ENCODE peak calls at places on chromosome 22, in ten cellular contexts. S, H, K, M, L, F, T, N, R and G are unnamed samples.

GRCh38 chr22:37519268-37520195 is at the start of gene CARD10:
- DNase-seq in S (peak), H (no peak), K (no peak), M (no peak), L (no peak), F (no peak), T (no peak), N (no peak), R (no peak), G (no peak)

GRCh38 chr22:22730655-22731373 is 86.4 kb downstream of the GGTLC2 start:
- DNase-seq in S (no peak), H (no peak), K (no peak), M (no peak), L (no peak), F (no peak), T (no peak), N (no peak), R (no peak), G (no peak)

GRCh38 chr22:29334696-29335344 is 19.3 kb upstream of the RASL10A start:
- DNase-seq in S (peak), H (no peak), K (no peak), M (no peak), L (no peak), F (no peak), T (no peak), N (no peak), R (no peak), G (no peak)

GRCh38 chr22:17706451-17706900 is 67.8 kb downstream of the BID start:
- DNase-seq in S (no peak), H (no peak), K (peak), M (peak), L (peak), F (peak), T (peak), N (peak), R (no peak), G (peak)

GRCh38 chr22:45620707-45621106 is 50.9 kb upstream of the ATXN10 start:
- DNase-seq in S (no peak), H (no peak), K (no peak), M (no peak), L (no peak), F (no peak), T (no peak), N (no peak), R (no peak), G (no peak)

GRCh38 chr22:43777204-43777671 is 34.9 kb downstream of the EFCAB6 start:
- DNase-seq in S (no peak), H (no peak), K (peak), M (no peak), L (no peak), F (no peak), T (no peak), N (peak), R (no peak), G (no peak)

GRCh38 chr22:19644314-19645223 is 69.7 kb upstream of the SEPTIN5 start:
- DNase-seq in S (no peak), H (no peak), K (no peak), M (no peak), L (no peak), F (no peak), T (no peak), N (no peak), R (no peak), G (no peak)

GRCh38 chr22:36505998-36506635 is 723 bp downstream of the FOXRED2 start:
- DNase-seq in S (no peak), H (no peak), K (no peak), M (no peak), L (no peak), F (no peak), T (no peak), N (no peak), R (no peak), G (no peak)

GRCh38 chr22:36343070-36343719 is 44.6 kb downstream of the MYH9 start:
- DNase-seq in S (peak), H (no peak), K (no peak), M (no peak), L (no peak), F (no peak), T (peak), N (no peak), R (no peak), G (no peak)

GRCh38 chr22:38973289-38974169 is 8.6 kb upstream of the APOBEC3B start:
- DNase-seq in S (peak), H (peak), K (no peak), M (peak), L (no peak), F (peak), T (no peak), N (no peak), R (peak), G (no peak)

GRCh38 chr22:40973144-40973543 is 22.0 kb downstream of the RBX1 start:
- DNase-seq in S (no peak), H (no peak), K (no peak), M (no peak), L (no peak), F (no peak), T (no peak), N (no peak), R (no peak), G (no peak)

GRCh38 chr22:49301398-49302149 is 526.1 kb downstream of the BRD1 start:
- DNase-seq in S (no peak), H (peak), K (no peak), M (peak), L (no peak), F (no peak), T (no peak), N (no peak), R (peak), G (no peak)

GRCh38 chr22:23532756-23533155 is 47.3 kb downstream of the IGLL1 start:
- DNase-seq in S (no peak), H (no peak), K (no peak), M (no peak), L (no peak), F (no peak), T (no peak), N (no peak), R (no peak), G (no peak)

GRCh38 chr22:44698531-44699421 is 3.2 kb upstream of the PRR5 start:
- DNase-seq in S (no peak), H (no peak), K (peak), M (no peak), L (no peak), F (no peak), T (no peak), N (peak), R (no peak), G (peak)

GRCh38 chr22:49973018-49973965 is 12.7 kb downstream of the PIM3 start:
- DNase-seq in S (no peak), H (no peak), K (no peak), M (no peak), L (no peak), F (no peak), T (no peak), N (no peak), R (no peak), G (no peak)

GRCh38 chr22:50260801-50261614 is 475 bp downstream of the MAPK12 start:
- DNase-seq in S (peak), H (no peak), K (no peak), M (no peak), L (no peak), F (peak), T (no peak), N (no peak), R (no peak), G (no peak)

GRCh38 chr22:21026783-21027692 is 5.3 kb downstream of the SLC7A4 start:
- DNase-seq in S (no peak), H (no peak), K (no peak), M (no peak), L (no peak), F (no peak), T (no peak), N (no peak), R (no peak), G (no peak)

GRCh38 chr22:48185656-48186055 is 1423.2 kb downstream of the TBC1D22A start:
- DNase-seq in S (no peak), H (no peak), K (no peak), M (no peak), L (no peak), F (no peak), T (no peak), N (no peak), R (no peak), G (no peak)

GRCh38 chr22:43471186-43471585 is 59.4 kb downstream of the MPPED1 start:
- DNase-seq in S (no peak), H (no peak), K (no peak), M (no peak), L (no peak), F (no peak), T (no peak), N (no peak), R (no peak), G (no peak)